ENCODE peak calls at places on chromosomes 16 and 17, in five cellular contexts. I is transverse colon, E is K562, W is IMR-90, O is body of pancreas. A is an unnamed sample.

GRCh38 chr16:67346328-67346727 is 19.7 kb downstream of the LRRC36 start:
- DNase-seq in O (no peak), E (no peak), I (no peak), W (no peak), A (no peak)

GRCh38 chr16:68093816-68094613 is 8.8 kb downstream of the NFATC3 start:
- DNase-seq in I (no peak), O (no peak), W (peak), E (peak), A (no peak)

GRCh38 chr16:89841275-89841674 is 13.0 kb downstream of the SPIRE2 start:
- DNase-seq in I (peak), O (no peak), E (no peak), W (no peak), A (no peak)

GRCh38 chr17:10737168-10737622 is 7.4 kb upstream of the TMEM220 start:
- DNase-seq in E (peak), W (peak), I (peak), O (peak), A (no peak)

GRCh38 chr16:74372369-74372768 is 3.7 kb upstream of the NPIPB15 start:
- DNase-seq in I (no peak), O (no peak), E (peak), W (no peak), A (no peak)

GRCh38 chr17:54898576-54898975 is 2.1 kb upstream of the TOM1L1 start:
- DNase-seq in I (no peak), O (no peak), E (no peak), W (no peak), A (no peak)

GRCh38 chr16:3174618-3175148 is 13.3 kb upstream of the OR1F1 start:
- DNase-seq in I (no peak), O (no peak), E (no peak), W (no peak), A (no peak)

GRCh38 chr17:4968166-4968915 is 724 bp upstream of the SPAG7 start:
- DNase-seq in I (no peak), E (peak), W (no peak), O (no peak), A (peak)

GRCh38 chr17:76492250-76492988 is 8.8 kb downstream of the RHBDF2 start:
- DNase-seq in E (no peak), I (peak), W (no peak), O (no peak), A (peak)

GRCh38 chr17:75832652-75833400 is 11.4 kb downstream of the UNC13D start:
- DNase-seq in I (no peak), W (no peak), O (no peak), E (no peak), A (no peak)

GRCh38 chr17:74515941-74516340 is 15.3 kb downstream of the CD300LB start:
- DNase-seq in O (no peak), E (no peak), I (no peak), W (no peak), A (no peak)

GRCh38 chr17:1109606-1110523 is 69.9 kb downstream of the ABR start:
- DNase-seq in W (no peak), I (peak), O (peak), E (no peak), A (peak)
- TF ChIP-seq POLR2A in W (no peak), I (peak), O (no peak), E (no peak), A (no peak)

GRCh38 chr16:69820926-69821541 is 58.9 kb downstream of the WWP2 start:
- DNase-seq in O (peak), E (no peak), W (peak), I (no peak), A (no peak)

GRCh38 chr16:69822174-69822935 is 60.2 kb downstream of the WWP2 start:
- DNase-seq in W (no peak), E (no peak), O (no peak), I (peak), A (no peak)

GRCh38 chr16:69821844-69822173 is 59.7 kb downstream of the WWP2 start:
- DNase-seq in E (no peak), I (no peak), O (no peak), W (no peak), A (no peak)

GRCh38 chr16:69827527-69827926 is 65.4 kb downstream of the WWP2 start:
- DNase-seq in O (peak), W (no peak), I (no peak), E (no peak), A (no peak)

DNA sequence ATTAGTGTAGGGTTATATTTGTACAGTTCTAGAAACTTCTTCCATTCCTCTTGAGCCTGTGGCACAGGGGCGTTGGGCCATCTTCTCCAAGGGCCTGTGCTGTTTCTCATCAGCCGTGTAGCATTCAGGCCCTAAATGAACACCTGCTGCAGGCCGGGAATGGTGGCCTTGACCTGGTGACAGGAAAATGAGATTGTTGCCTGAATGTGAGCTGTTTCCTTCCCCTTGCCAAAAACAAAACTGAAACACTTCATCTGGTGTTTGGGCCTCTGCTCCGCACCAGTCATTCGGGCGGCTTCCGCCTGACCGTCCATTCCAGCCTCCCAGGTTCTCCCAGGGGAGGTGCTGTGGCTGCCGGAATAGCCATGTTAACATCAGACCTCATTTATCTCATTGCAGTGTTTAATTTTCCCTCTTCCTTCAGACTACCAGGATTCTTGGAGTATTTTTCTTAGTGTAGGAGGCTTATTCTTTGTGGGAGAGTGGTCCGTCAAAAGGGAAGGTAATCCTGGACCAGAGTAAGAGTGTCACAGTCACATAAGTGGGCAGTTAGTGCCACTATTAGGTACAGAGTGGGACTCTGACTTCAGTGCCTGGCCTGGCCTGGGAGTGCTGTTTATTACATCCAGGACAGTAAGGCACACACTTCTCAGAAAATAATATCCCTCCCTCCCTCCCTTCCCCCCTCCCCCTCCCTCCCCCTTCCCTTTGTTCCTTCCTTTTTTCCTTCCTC is 61.9 kb downstream of the WWP2 start:
- DNase-seq in W (no peak), O (peak), I (peak), E (no peak), A (peak)
- TF ChIP-seq POLR2A in W (no peak), O (peak), I (no peak), E (no peak), A (peak)

GRCh38 chr16:85661131-85662035 is 27.4 kb downstream of the GINS2 start:
- DNase-seq in O (no peak), W (no peak), I (no peak), E (no peak), A (peak)
- TF ChIP-seq POLR2A in O (no peak), W (no peak), I (no peak), E (no peak), A (no peak)

DNA sequence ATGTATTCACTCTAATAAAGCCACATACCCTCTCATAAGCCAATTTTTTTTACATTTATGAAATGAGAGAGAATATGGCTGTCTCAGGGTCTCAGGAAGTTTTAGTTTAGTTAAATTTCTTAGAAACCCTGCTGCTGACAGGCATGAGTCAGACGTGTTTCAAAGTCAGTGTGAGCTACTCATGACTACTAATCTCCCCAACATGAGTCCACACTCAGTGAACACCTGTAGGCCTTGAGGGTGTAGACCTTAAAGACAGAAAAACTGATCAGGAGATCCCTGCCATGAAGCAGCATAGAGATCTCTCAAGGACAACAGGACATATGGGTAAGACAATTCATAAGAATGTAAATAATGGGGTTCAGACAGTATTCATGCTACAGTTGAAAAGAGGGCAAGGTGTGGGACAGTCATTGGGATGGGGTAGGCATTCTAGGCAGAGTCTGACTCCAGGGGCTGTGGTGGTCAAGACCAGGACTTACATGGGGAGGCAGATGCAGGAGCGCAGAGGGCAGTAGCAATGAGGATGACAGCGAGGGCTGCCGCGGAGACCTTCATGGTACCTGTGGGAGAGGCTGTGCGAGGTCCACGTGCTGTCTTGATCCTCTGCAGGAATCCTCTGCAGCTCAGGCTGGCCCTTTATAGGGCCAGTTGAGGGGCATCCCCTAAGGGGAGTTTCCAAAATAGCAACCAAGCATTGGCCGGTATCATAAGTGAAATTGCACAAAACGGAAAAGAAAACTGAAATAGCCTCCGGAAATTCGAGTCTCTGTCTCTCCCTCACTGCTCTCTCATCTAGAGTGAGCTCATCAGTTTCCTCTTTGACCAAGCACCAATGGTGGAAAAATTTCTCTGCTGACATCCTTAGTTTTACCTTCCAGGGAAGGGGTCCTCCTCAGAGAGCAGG is at the start of gene CCL5:
- DNase-seq in I (peak), E (no peak), O (peak), W (peak), A (peak)
- TF ChIP-seq POLR2A in I (peak), E (no peak), O (peak), W (no peak), A (peak)

GRCh38 chr17:28717578-28718316 is at the start of gene RAB34:
- DNase-seq in O (peak), W (peak), I (peak), E (no peak), A (no peak)
- TF ChIP-seq POLR2A in O (peak), W (peak), I (peak), E (no peak), A (no peak)